ENCODE peak calls at places on chromosomes 7 and 10, in five cellular contexts. F, M, Z, H and W are unnamed samples.

GRCh38 chr7:64884913-64885370 is 18.1 kb upstream of the ZNF273 start:
- DNase-seq in F (no peak), M (no peak), Z (no peak), H (no peak), W (no peak)

GRCh38 chr7:128881458-128882125 is 18.9 kb downstream of the ATP6V1F start:
- DNase-seq in F (no peak), M (no peak), Z (no peak), H (no peak), W (no peak)

GRCh38 chr7:17506090-17506489 is 207.6 kb downstream of the AHR start:
- DNase-seq in F (no peak), M (peak; percentile 13), Z (no peak), H (no peak), W (no peak)

GRCh38 chr7:32293833-32294232 is 196.3 kb downstream of the LSM5 start:
- DNase-seq in F (no peak), M (no peak), Z (no peak), H (no peak), W (no peak)

GRCh38 chr10:47253651-47254375 is 46.2 kb upstream of the GDF10 start:
- DNase-seq in F (peak; percentile 78), M (peak; percentile 41), Z (no peak), H (peak; percentile 70), W (no peak)

GRCh38 chr10:20598590-20598989 is 298.5 kb downstream of the NEBL start:
- DNase-seq in F (peak; percentile 82), M (peak; percentile 51), Z (peak; percentile 93), H (peak; percentile 93), W (no peak)

GRCh38 chr10:44958196-44958896 is 1.3 kb upstream of the RASSF4 start:
- DNase-seq in F (peak; percentile 74), M (peak; percentile 70), Z (no peak), H (peak; percentile 79), W (no peak)

GRCh38 chr10:78597791-78598555 is 470.8 kb upstream of the ZMIZ1 start:
- DNase-seq in F (peak; percentile 67), M (no peak), Z (no peak), H (no peak), W (no peak)

GRCh38 chr7:22627136-22627535 is 99.9 kb upstream of the IL6 start:
- DNase-seq in F (no peak), M (peak; percentile 29), Z (no peak), H (peak; percentile 60), W (no peak)

GRCh38 chr10:125257521-125258105 is 97.2 kb upstream of the CTBP2 start:
- DNase-seq in F (no peak), M (no peak), Z (no peak), H (no peak), W (no peak)

GRCh38 chr7:23593706-23594105 is 3.5 kb upstream of the CCDC126 start:
- DNase-seq in F (no peak), M (no peak), Z (no peak), H (no peak), W (no peak)

GRCh38 chr10:87692956-87693484 is 33.3 kb downstream of the PAPSS2 start:
- DNase-seq in F (no peak), M (no peak), Z (no peak), H (no peak), W (no peak)